ENCODE peak calls at places on chromosomes 4 and X, in seven cellular contexts. Q, H, N, G, Z, F and M are unnamed samples.

GRCh38 chrX:107894038-107894437 is 68.4 kb downstream of the MID2 start:
- DNase-seq in F (peak; percentile 79), N (peak; percentile 44), Q (peak; percentile 11), Z (no peak), H (peak; percentile 42), G (peak; percentile 39), M (peak; percentile 65)

GRCh38 chr4:127630152-127630551 is 2.6 kb upstream of the INTU start:
- DNase-seq in F (no peak), Z (no peak), N (no peak), G (no peak), H (no peak), Q (no peak), M (no peak)

GRCh38 chrX:134933248-134933647 is 57.5 kb upstream of the SMIM10 start:
- DNase-seq in H (no peak), F (no peak), Z (no peak), G (no peak), Q (no peak), N (no peak), M (no peak)

GRCh38 chr4:38387348-38387747 is 276.7 kb upstream of the KLF3 start:
- DNase-seq in H (peak; percentile 6), N (no peak), Z (no peak), F (no peak), Q (no peak), G (no peak), M (no peak)

GRCh38 chr4:131644619-131645018 is 1504.5 kb upstream of the PCDH10 start:
- DNase-seq in G (peak; percentile 49), F (peak; percentile 49), N (peak; percentile 50), Q (peak; percentile 6), Z (peak; percentile 76), H (peak; percentile 2), M (peak; percentile 88)

GRCh38 chr4:163764569-163764968 is 270.1 kb downstream of the TMA16 start:
- DNase-seq in F (no peak), H (no peak), Q (no peak), N (no peak), Z (no peak), G (no peak), M (no peak)

GRCh38 chr4:161767116-161767515 is 396.7 kb downstream of the FSTL5 start:
- DNase-seq in G (no peak), N (peak; percentile 74), F (no peak), Q (no peak), Z (no peak), H (peak; percentile 28), M (no peak)

GRCh38 chrX:138847930-138848329 is 136.4 kb upstream of the FGF13 start:
- DNase-seq in G (no peak), Q (no peak), N (peak; percentile 0), F (peak; percentile 12), Z (no peak), H (no peak), M (peak; percentile 44)

GRCh38 chr4:153034681-153035080 is 98.6 kb downstream of the FHDC1 start:
- DNase-seq in Q (peak; percentile 59), G (no peak), N (no peak), F (no peak), Z (no peak), H (no peak), M (no peak)

GRCh38 chrX:2928127-2928582 is 984 bp downstream of the ARSD start:
- DNase-seq in F (peak; percentile 49), N (no peak), H (peak; percentile 47), Z (peak; percentile 91), G (peak; percentile 65), Q (no peak), M (peak; percentile 92)

GRCh38 chr4:7540654-7541413 is 106.1 kb upstream of the PSAPL1 start:
- DNase-seq in G (no peak), F (no peak), H (no peak), Z (no peak), Q (no peak), N (no peak), M (no peak)

GRCh38 chr4:87399148-87399547 is 8.2 kb upstream of the HSD17B11 start:
- DNase-seq in H (no peak), G (peak; percentile 54), N (no peak), Q (no peak), F (no peak), Z (peak; percentile 62), M (no peak)

GRCh38 chr4:48943387-48943786 is 36.8 kb upstream of the OCIAD2 start:
- DNase-seq in H (no peak), G (no peak), Q (no peak), F (peak; percentile 40), Z (peak; percentile 67), N (no peak), M (peak; percentile 82)

GRCh38 chr4:150192986-150193385 is 114.7 kb downstream of the DCLK2 start:
- DNase-seq in F (no peak), Z (no peak), H (no peak), G (no peak), Q (no peak), N (no peak), M (no peak)

GRCh38 chr4:112633477-112634235 is 3.1 kb downstream of the ZGRF1 start:
- DNase-seq in F (peak; percentile 33), H (peak; percentile 43), Q (no peak), Z (no peak), G (no peak), N (peak; percentile 53), M (peak; percentile 56)

GRCh38 chrX:110316351-110317078 is 1.4 kb downstream of the AMMECR1 start:
- DNase-seq in Z (no peak), N (peak; percentile 33), Q (no peak), H (no peak), F (peak; percentile 6), G (no peak), M (peak; percentile 1)

GRCh38 chrX:83845397-83845796 is 15.5 kb upstream of the CYLC1 start:
- DNase-seq in Q (peak; percentile 12), G (no peak), N (peak; percentile 7), Z (no peak), H (peak; percentile 22), F (peak; percentile 58), M (peak; percentile 55)

GRCh38 chrX:35046646-35047231 is 104.1 kb downstream of the FAM47B start:
- DNase-seq in F (no peak), N (peak; percentile 20), Q (no peak), H (no peak), G (no peak), Z (no peak), M (no peak)

GRCh38 chrX:12975670-12975965 is 708 bp downstream of the TMSB4X start:
- DNase-seq in Q (no peak), H (no peak), F (peak; percentile 54), Z (no peak), N (no peak), G (no peak), M (no peak)

DNA sequence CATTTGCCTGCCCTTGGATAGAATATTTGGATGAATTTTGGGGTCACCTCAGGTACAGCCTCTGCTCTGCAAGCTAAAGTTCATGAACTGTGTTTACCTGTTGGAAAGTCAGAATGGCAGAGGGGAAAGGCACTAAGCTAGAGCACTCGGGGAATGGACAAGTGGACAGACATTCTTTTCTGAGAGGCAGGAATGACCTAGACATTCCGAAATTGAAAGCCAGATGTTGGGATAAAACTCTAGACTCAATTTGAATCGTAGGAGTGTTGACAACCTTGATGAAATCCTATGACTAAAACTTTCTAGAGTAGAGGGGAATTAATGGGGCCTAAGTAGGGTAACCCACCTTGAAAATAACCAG is 56.1 kb downstream of the LUZP4 start:
- DNase-seq in Z (no peak), F (peak; percentile 33), H (no peak), G (no peak), Q (no peak), N (peak; percentile 63), M (no peak)
- H3K23ac ChIP-seq in Z (no peak overlapping the region), F (no peak overlapping the region), H (no peak overlapping the region), G (no peak overlapping the region), Q (no peak overlapping the region), N (no peak overlapping the region), M (no peak overlapping the region)

GRCh38 chr4:35105486-35105885 is 1138.8 kb downstream of the ARAP2 start:
- DNase-seq in H (no peak), F (peak; percentile 59), Q (no peak), G (no peak), N (no peak), Z (no peak), M (no peak)

GRCh38 chr4:35102111-35102510 is 1142.2 kb downstream of the ARAP2 start:
- DNase-seq in N (no peak), G (no peak), Z (no peak), Q (peak; percentile 46), H (no peak), F (no peak), M (no peak)

GRCh38 chr4:35100932-35101331 is 1143.4 kb downstream of the ARAP2 start:
- DNase-seq in G (no peak), Q (no peak), F (no peak), N (no peak), Z (no peak), H (no peak), M (no peak)

GRCh38 chr4:35106091-35106734 is 1138.1 kb downstream of the ARAP2 start:
- DNase-seq in N (no peak), F (no peak), H (no peak), Z (no peak), Q (no peak), G (no peak), M (no peak)
- H3K23ac ChIP-seq in N (no peak overlapping the region), F (no peak overlapping the region), H (no peak overlapping the region), Z (no peak overlapping the region), Q (no peak overlapping the region), G (no peak overlapping the region), M (no peak overlapping the region)

DNA sequence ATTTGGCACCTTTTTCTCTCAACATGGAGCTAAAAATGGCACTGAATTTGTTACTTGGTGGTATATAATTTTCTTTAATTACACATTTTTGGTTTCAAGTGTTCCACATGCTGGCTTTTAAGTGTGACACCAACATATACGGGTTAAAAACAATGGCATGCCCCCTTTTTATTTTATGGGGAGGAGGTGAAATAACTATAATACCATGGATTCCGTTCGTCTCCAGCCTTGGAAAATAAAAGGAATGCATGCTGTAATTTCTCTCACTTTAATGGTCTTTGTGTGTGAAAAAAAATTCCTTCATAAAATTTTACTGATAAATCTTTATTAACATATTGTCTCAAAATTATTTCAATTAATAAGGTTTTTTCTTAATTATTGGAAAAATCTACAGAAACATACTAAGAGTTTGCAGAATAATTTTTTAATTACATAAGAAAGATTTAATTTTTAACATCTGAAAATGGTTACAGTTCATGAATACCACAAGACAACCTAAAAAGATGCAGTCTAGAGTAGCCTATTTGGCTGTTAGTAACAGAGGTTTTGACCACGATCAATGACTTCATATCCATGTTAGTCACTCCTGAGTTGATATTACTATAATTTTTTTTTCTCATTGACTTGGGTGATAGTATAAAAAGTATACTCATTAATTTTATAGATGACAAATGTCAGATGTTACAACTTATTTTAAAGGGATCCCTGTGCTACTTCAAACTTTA is 272.7 kb downstream of the DCTD start:
- DNase-seq in G (no peak), N (no peak), Z (no peak), Q (no peak), H (peak; percentile 80), F (peak; percentile 61), M (no peak)
- H3K23ac ChIP-seq in G (no peak overlapping the region), N (no peak overlapping the region), Z (no peak overlapping the region), Q (no peak overlapping the region), H (peak overlapping the region; percentile 90), F (no peak overlapping the region), M (no peak overlapping the region)

GRCh38 chrX:81286075-81286474 is 84.2 kb downstream of the SH3BGRL start:
- DNase-seq in Q (no peak), G (no peak), H (no peak), F (no peak), Z (no peak), N (no peak), M (no peak)
- H3K23ac ChIP-seq in Q (no peak overlapping the region), G (no peak overlapping the region), H (no peak overlapping the region), F (no peak overlapping the region), Z (no peak overlapping the region), N (no peak overlapping the region), M (no peak overlapping the region)